ENCODE peak calls at places on chromosomes 4 and X, in four cellular contexts. Y is HCEC 1CT, T is colonic mucosa, L is endothelial cell. H is an unnamed sample.

GRCh38 chrX:12722314-12722713 is 68.9 kb upstream of the PRPS2 start:
- DNase-seq in L (no peak), T (no peak), Y (no peak), H (no peak)

GRCh38 chrX:123626962-123627361 is 105.9 kb downstream of the THOC2 start:
- DNase-seq in T (no peak), L (no peak), Y (peak; percentile 82), H (no peak)

GRCh38 chr4:82515705-82516104 is 46.1 kb downstream of the TMEM150C start:
- DNase-seq in L (no peak), T (no peak), Y (no peak), H (no peak)

GRCh38 chrX:14673764-14674163 is 144.4 kb downstream of the GLRA2 start:
- DNase-seq in Y (peak; percentile 68), T (peak; percentile 20), L (no peak), H (no peak)

GRCh38 chr4:102824398-102824797 is 3.0 kb downstream of the UBE2D3 start:
- DNase-seq in T (no peak), L (no peak), Y (no peak), H (no peak)

GRCh38 chr4:167779864-167780263 is 312.5 kb upstream of the ANXA10 start:
- DNase-seq in T (no peak), Y (no peak), L (no peak), H (no peak)

GRCh38 chr4:44583393-44583792 is 68.0 kb downstream of the YIPF7 start:
- DNase-seq in T (no peak), Y (no peak), L (peak; percentile 9), H (peak; percentile 30)

GRCh38 chr4:91113130-91113706 is 986.0 kb downstream of the CCSER1 start:
- DNase-seq in L (no peak), T (no peak), Y (peak; percentile 3), H (peak; percentile 50)

GRCh38 chr4:182808673-182809416 is 108.3 kb downstream of the DCTD start:
- DNase-seq in Y (no peak), T (no peak), L (no peak), H (no peak)

GRCh38 chr4:3224971-3225850 is 23.7 kb upstream of the MSANTD1 start:
- DNase-seq in T (no peak), Y (no peak), L (no peak), H (no peak)

GRCh38 chr4:88599298-88599697 is 7.0 kb downstream of the HERC3 start:
- DNase-seq in Y (peak; percentile 17), T (no peak), L (no peak), H (no peak)

GRCh38 chrX:30141966-30142365 is 73.4 kb upstream of the MAGEB2 start:
- DNase-seq in L (peak; percentile 24), Y (peak; percentile 47), T (no peak), H (no peak)